ENCODE peak calls at places on chromosomes 16 and 17, in six cellular contexts. One of them, this sample, is unnamed.
A peak's percentile ranks its signal among the peaks of the same experiment; 100 is the strongest.

GRCh38 chr16:86854895-86855294 is 276.5 kb downstream of the FOXL1 start:
- DNase-seq in PC-3: peak; percentile 45
- DNase-seq in NCI-H1105 treated with DMSO at 0.1 percent for 48 hours: no peak
- DNase-seq in mucosa of gallbladder: no peak
- DNase-seq in progenitor cell of endocrine pancreas: no peak
- DNase-seq in left cardiac atrium: no peak
- DNase-seq in this sample: no peak

GRCh38 chr17:4087911-4088693 is 54.7 kb downstream of the ZZEF1 start:
- DNase-seq in PC-3: peak; percentile 74
- DNase-seq in NCI-H1105 treated with DMSO at 0.1 percent for 48 hours: no peak
- DNase-seq in mucosa of gallbladder: no peak
- DNase-seq in progenitor cell of endocrine pancreas: no peak
- DNase-seq in left cardiac atrium: no peak
- DNase-seq in this sample: no peak

GRCh38 chr16:73356401-73357079 is 308.6 kb upstream of the ZFHX3 start:
- DNase-seq in PC-3: no peak
- DNase-seq in NCI-H1105 treated with DMSO at 0.1 percent for 48 hours: no peak
- DNase-seq in mucosa of gallbladder: no peak
- DNase-seq in progenitor cell of endocrine pancreas: no peak
- DNase-seq in left cardiac atrium: no peak
- DNase-seq in this sample: no peak

GRCh38 chr16:69443809-69444611 is 19.6 kb downstream of the CYB5B start:
- DNase-seq in PC-3: no peak
- DNase-seq in NCI-H1105 treated with DMSO at 0.1 percent for 48 hours: no peak
- DNase-seq in mucosa of gallbladder: peak; percentile 26
- DNase-seq in progenitor cell of endocrine pancreas: no peak
- DNase-seq in left cardiac atrium: no peak
- DNase-seq in this sample: no peak

GRCh38 chr16:84339316-84339715 is 29.0 kb upstream of the ATP2C2 start:
- DNase-seq in PC-3: no peak
- DNase-seq in NCI-H1105 treated with DMSO at 0.1 percent for 48 hours: no peak
- DNase-seq in mucosa of gallbladder: no peak
- DNase-seq in progenitor cell of endocrine pancreas: no peak
- DNase-seq in left cardiac atrium: no peak
- DNase-seq in this sample: no peak

GRCh38 chr16:68299571-68300453 is 10.9 kb downstream of the SLC7A6OS start:
- DNase-seq in PC-3: no peak
- DNase-seq in NCI-H1105 treated with DMSO at 0.1 percent for 48 hours: peak; percentile 67
- DNase-seq in mucosa of gallbladder: no peak
- DNase-seq in progenitor cell of endocrine pancreas: no peak
- DNase-seq in left cardiac atrium: no peak
- DNase-seq in this sample: no peak

GRCh38 chr17:40485851-40486512 is 15.4 kb downstream of the TNS4 start:
- DNase-seq in PC-3: peak; percentile 91
- DNase-seq in NCI-H1105 treated with DMSO at 0.1 percent for 48 hours: no peak
- DNase-seq in mucosa of gallbladder: peak; percentile 53
- DNase-seq in progenitor cell of endocrine pancreas: no peak
- DNase-seq in left cardiac atrium: peak; percentile 57
- DNase-seq in this sample: peak; percentile 95

GRCh38 chr17:63827801-63828221 is 348 bp upstream of the FTSJ3 start:
- DNase-seq in PC-3: no peak
- DNase-seq in NCI-H1105 treated with DMSO at 0.1 percent for 48 hours: no peak
- DNase-seq in mucosa of gallbladder: no peak
- DNase-seq in progenitor cell of endocrine pancreas: no peak
- DNase-seq in left cardiac atrium: no peak
- DNase-seq in this sample: no peak

GRCh38 chr16:30715777-30716445 is 16.9 kb downstream of the SRCAP start:
- DNase-seq in PC-3: peak; percentile 25
- DNase-seq in NCI-H1105 treated with DMSO at 0.1 percent for 48 hours: no peak
- DNase-seq in mucosa of gallbladder: no peak
- DNase-seq in progenitor cell of endocrine pancreas: no peak
- DNase-seq in left cardiac atrium: no peak
- DNase-seq in this sample: no peak

GRCh38 chr17:50056961-50057330 is 1.0 kb downstream of the ITGA3 start:
- DNase-seq in PC-3: peak; percentile 52
- DNase-seq in NCI-H1105 treated with DMSO at 0.1 percent for 48 hours: no peak
- DNase-seq in mucosa of gallbladder: no peak
- DNase-seq in progenitor cell of endocrine pancreas: no peak
- DNase-seq in left cardiac atrium: no peak
- DNase-seq in this sample: no peak

GRCh38 chr17:8826808-8827435 is 27.8 kb upstream of the MFSD6L start:
- DNase-seq in PC-3: no peak
- DNase-seq in NCI-H1105 treated with DMSO at 0.1 percent for 48 hours: no peak
- DNase-seq in mucosa of gallbladder: peak; percentile 7
- DNase-seq in progenitor cell of endocrine pancreas: no peak
- DNase-seq in left cardiac atrium: no peak
- DNase-seq in this sample: no peak

GRCh38 chr16:58732545-58733247 is 1.4 kb downstream of the GOT2 start:
- DNase-seq in PC-3: peak; percentile 64
- DNase-seq in NCI-H1105 treated with DMSO at 0.1 percent for 48 hours: no peak
- DNase-seq in mucosa of gallbladder: no peak
- DNase-seq in progenitor cell of endocrine pancreas: no peak
- DNase-seq in left cardiac atrium: no peak
- DNase-seq in this sample: no peak

GRCh38 chr17:77496401-77496801 is 355.6 kb downstream of the SEC14L1 start:
- DNase-seq in PC-3: no peak
- DNase-seq in NCI-H1105 treated with DMSO at 0.1 percent for 48 hours: no peak
- DNase-seq in mucosa of gallbladder: no peak
- DNase-seq in progenitor cell of endocrine pancreas: no peak
- DNase-seq in left cardiac atrium: no peak
- DNase-seq in this sample: no peak

GRCh38 chr16:47612711-47613110 is 151.6 kb downstream of the PHKB start:
- DNase-seq in PC-3: no peak
- DNase-seq in NCI-H1105 treated with DMSO at 0.1 percent for 48 hours: no peak
- DNase-seq in mucosa of gallbladder: no peak
- DNase-seq in progenitor cell of endocrine pancreas: no peak
- DNase-seq in left cardiac atrium: no peak
- DNase-seq in this sample: no peak

GRCh38 chr17:30021708-30022317 is 80.4 kb downstream of the EFCAB5 start:
- DNase-seq in PC-3: peak; percentile 54
- DNase-seq in NCI-H1105 treated with DMSO at 0.1 percent for 48 hours: peak; percentile 57
- DNase-seq in mucosa of gallbladder: peak; percentile 36
- DNase-seq in progenitor cell of endocrine pancreas: no peak
- DNase-seq in left cardiac atrium: peak; percentile 20
- DNase-seq in this sample: peak; percentile 63

GRCh38 chr17:50943575-50943933 is 77.4 kb upstream of the TOB1 start:
- DNase-seq in PC-3: no peak
- DNase-seq in NCI-H1105 treated with DMSO at 0.1 percent for 48 hours: no peak
- DNase-seq in mucosa of gallbladder: no peak
- DNase-seq in progenitor cell of endocrine pancreas: no peak
- DNase-seq in left cardiac atrium: no peak
- DNase-seq in this sample: no peak

GRCh38 chr17:75876938-75877751 is 1.2 kb downstream of the TRIM47 start:
- DNase-seq in PC-3: peak; percentile 95
- DNase-seq in NCI-H1105 treated with DMSO at 0.1 percent for 48 hours: no peak
- DNase-seq in mucosa of gallbladder: peak; percentile 88
- DNase-seq in progenitor cell of endocrine pancreas: no peak
- DNase-seq in left cardiac atrium: peak; percentile 95
- DNase-seq in this sample: peak; percentile 87

GRCh38 chr17:75059369-75060345 is 12.6 kb downstream of the KCTD2 start:
- DNase-seq in PC-3: peak; percentile 60
- DNase-seq in NCI-H1105 treated with DMSO at 0.1 percent for 48 hours: no peak
- DNase-seq in mucosa of gallbladder: no peak
- DNase-seq in progenitor cell of endocrine pancreas: no peak
- DNase-seq in left cardiac atrium: no peak
- DNase-seq in this sample: peak; percentile 52

GRCh38 chr17:8016632-8017424 is 14.4 kb downstream of the GUCY2D start:
- DNase-seq in PC-3: peak; percentile 65
- DNase-seq in NCI-H1105 treated with DMSO at 0.1 percent for 48 hours: peak; percentile 73
- DNase-seq in mucosa of gallbladder: peak; percentile 75
- DNase-seq in progenitor cell of endocrine pancreas: peak; percentile 41
- DNase-seq in left cardiac atrium: peak; percentile 60
- DNase-seq in this sample: no peak

GRCh38 chr17:2959371-2960130 is 103.9 kb downstream of the OR1D5 start:
- DNase-seq in PC-3: no peak
- DNase-seq in NCI-H1105 treated with DMSO at 0.1 percent for 48 hours: no peak
- DNase-seq in mucosa of gallbladder: no peak
- DNase-seq in progenitor cell of endocrine pancreas: no peak
- DNase-seq in left cardiac atrium: no peak
- DNase-seq in this sample: no peak

This sample was measured in SW480.